ENCODE peak calls at places on chromosomes 13 and 19, in six cellular contexts. O is H9; N is Peyer's patch; T is tibial nerve; J is naive thymus-derived CD4-positive, alpha-beta T cell; M is Caco-2. Y is an unnamed sample. For H3K4me1, the result is how much of the 10 kb centered on the place peaks cover.

GRCh38 chr19:53768401-53768800 is 55.7 kb downstream of the NLRP12 start:
- DNase-seq in O (no peak), N (no peak), J (no peak), M (no peak), T (no peak), Y (no peak)

GRCh38 chr13:34308725-34309124 is 490.8 kb downstream of the RFC3 start:
- DNase-seq in J (no peak), N (no peak), O (no peak), T (no peak), M (no peak), Y (no peak)

GRCh38 chr19:44776402-44777096 is 1.1 kb upstream of the CBLC start:
- DNase-seq in T (no peak), J (no peak), N (peak), O (peak), M (peak), Y (no peak)

GRCh38 chr19:19662344-19662743 is 1.1 kb downstream of the ATP13A1 start:
- DNase-seq in M (no peak), O (no peak), J (no peak), T (no peak), N (peak), Y (no peak)

GRCh38 chr19:13881692-13882418 is 4.9 kb downstream of the NANOS3 start:
- DNase-seq in O (no peak), J (no peak), M (no peak), N (peak), T (no peak), Y (peak)

GRCh38 chr13:78595819-78596700 is 7.3 kb downstream of the POU4F1 start:
- DNase-seq in J (no peak), T (no peak), O (peak), N (no peak), M (no peak), Y (no peak)

GRCh38 chr13:43484432-43485225 is 302.1 kb downstream of the ENOX1 start:
- DNase-seq in M (no peak), J (no peak), T (peak), N (no peak), O (no peak), Y (no peak)

GRCh38 chr13:105597573-105597972 is 937.9 kb downstream of the EFNB2 start:
- DNase-seq in O (no peak), T (no peak), M (no peak), J (no peak), N (no peak), Y (no peak)

GRCh38 chr19:49877879-49878743 is 609 bp downstream of the TBC1D17 start:
- DNase-seq in J (peak), M (peak), O (peak), T (peak), N (peak), Y (peak)

GRCh38 chr19:3459322-3459881 is 20.9 kb downstream of the SMIM24 start:
- DNase-seq in O (peak), M (no peak), N (peak), T (peak), J (no peak), Y (no peak)

GRCh38 chr19:49315111-49315510 is 9.9 kb downstream of the SLC6A16 start:
- DNase-seq in M (no peak), J (no peak), O (no peak), N (no peak), T (no peak), Y (no peak)

GRCh38 chr19:15328312-15328711 is 4.0 kb downstream of the BRD4 start:
- DNase-seq in N (no peak), J (no peak), T (no peak), O (no peak), M (no peak), Y (no peak)
- H3K4me1 ChIP-seq in N (half or more), J (half or more), T (under half), O (under half), M (half or more), Y (half or more)

DNA sequence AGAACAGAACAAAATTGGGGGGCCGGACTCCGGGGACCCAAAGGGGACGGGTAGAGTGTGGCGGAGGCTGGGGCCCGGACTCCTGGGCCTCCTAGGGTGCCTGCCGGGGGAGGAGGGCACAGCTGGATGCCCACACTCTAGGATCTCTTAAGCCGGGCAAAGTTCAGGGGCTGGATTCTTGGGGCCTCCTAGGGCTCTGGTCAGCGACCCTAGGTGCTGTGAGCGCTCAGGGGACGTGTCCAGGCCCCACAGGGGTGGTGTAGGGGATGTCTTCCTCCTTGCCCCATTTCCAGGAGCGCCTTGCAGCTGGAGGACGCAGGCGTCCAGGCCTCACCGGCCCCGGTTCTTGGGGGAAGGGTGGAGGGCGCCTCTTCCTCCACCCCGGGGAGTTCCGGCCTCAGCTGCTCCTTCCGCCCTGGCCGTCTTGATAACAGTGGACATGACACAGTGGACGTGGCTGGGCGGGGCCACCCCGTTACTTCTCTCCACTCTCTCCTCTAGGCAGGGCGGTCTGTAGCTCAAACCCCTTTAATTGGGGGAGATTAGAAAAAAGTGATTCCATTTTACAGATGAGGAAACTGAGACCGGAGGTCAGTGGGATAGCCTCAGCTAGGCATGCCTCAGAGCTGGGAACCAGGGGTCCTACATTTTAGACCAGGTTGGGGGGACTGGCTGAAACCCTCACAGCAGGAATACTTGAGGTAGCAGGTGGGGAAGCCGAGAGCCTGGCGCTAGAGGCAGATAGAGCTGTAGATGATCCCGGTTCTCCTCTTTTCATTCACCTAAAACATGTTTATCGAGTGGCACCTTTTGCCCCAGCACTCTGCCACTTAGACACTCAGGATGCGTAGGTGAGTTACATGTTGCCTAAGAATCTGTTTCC is 705 bp downstream of the STXBP2 start:
- DNase-seq in T (no peak), M (peak), O (no peak), N (peak), J (no peak), Y (no peak)
- H3K4me1 ChIP-seq in T (under half), M (under half), O (under half), N (under half), J (under half), Y (under half)

DNA sequence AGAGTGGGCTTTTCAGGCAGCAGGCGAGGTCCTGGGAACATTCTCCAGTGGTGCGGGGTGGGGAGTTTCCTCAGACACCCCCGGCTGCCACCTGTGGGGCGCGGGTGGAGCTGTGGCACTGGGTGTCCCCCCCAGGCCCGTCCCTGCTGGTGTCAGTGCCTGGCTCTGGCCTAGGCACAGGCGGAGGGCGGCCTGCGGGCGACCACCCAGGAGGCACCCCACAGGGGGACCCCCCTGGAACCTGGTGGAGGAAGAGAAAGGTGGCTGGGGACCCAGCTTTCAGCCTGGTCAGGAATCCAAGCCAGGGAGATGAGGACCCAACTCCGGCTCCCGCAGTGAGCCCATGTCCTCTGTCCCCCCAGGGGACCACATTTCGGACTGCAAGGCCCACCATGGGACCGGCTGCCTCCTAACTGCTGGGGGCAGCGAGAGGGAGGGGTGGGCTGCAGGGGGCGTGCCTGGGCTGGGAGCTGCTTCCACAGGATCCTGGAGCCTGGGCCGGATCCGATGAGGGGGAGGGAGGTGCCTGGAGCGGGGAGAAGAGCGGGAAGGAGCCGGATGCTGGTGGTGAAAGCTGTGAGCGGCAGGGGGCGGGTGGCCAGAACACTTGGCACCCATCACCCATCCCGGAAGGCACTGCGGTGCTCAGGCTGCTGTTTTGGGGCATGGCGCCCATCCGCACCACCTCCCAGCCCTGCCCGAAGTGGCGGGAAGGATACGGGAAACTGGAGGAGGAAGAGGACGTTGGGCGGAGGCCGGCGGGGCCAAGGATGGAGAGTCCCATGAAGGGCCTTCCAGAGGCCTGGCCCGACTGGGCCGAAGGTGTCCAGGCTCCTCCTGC is 5.5 kb upstream of the CTXN1 start:
- DNase-seq in O (no peak), J (no peak), M (no peak), N (no peak), T (no peak), Y (no peak)
- H3K4me1 ChIP-seq in O (under half), J (under half), M (under half), N (under half), T (under half), Y (under half)

GRCh38 chr19:5953034-5953589 is 24.8 kb downstream of the RANBP3 start:
- DNase-seq in O (no peak), T (no peak), N (no peak), M (no peak), J (no peak), Y (no peak)
- H3K4me1 ChIP-seq in O (under half), T (under half), N (half or more), M (under half), J (under half), Y (half or more)

GRCh38 chr19:6721113-6721474 is 644 bp upstream of the C3 start:
- DNase-seq in J (no peak), O (no peak), T (no peak), N (no peak), M (no peak), Y (no peak)
- H3K4me1 ChIP-seq in J (under half), O (under half), T (under half), N (under half), M (under half), Y (under half)

GRCh38 chr13:100102042-100102441 is 13.1 kb downstream of the PCCA start:
- DNase-seq in M (no peak), J (no peak), N (no peak), O (no peak), T (no peak), Y (no peak)

GRCh38 chr13:100108913-100109507 is 20.1 kb downstream of the PCCA start:
- DNase-seq in J (no peak), T (no peak), O (no peak), M (no peak), N (no peak), Y (no peak)

GRCh38 chr13:100110269-100110668 is 21.4 kb downstream of the PCCA start:
- DNase-seq in T (no peak), J (no peak), O (no peak), M (no peak), N (no peak), Y (no peak)

GRCh38 chr13:100106005-100106404 is 17.1 kb downstream of the PCCA start:
- DNase-seq in M (no peak), O (no peak), N (no peak), T (no peak), J (no peak), Y (no peak)

DNA sequence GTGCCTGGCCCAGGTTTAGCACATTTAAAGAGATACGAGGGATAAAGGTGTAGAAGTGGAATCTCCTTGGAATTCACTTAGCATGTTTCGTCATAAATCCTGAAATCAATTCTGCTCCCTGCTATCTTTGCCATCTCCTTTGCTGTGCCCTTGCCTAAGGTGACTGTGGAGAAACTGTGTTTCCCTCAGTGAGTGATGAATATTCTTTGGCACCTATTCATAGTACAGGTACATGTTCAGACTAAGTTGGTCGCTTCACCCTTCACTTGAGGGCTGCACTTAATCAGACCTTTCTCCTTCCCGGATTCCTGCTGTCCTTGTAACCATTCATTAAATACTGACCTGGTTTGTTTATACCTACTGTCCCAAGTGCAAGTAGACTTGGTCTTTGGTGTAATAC is 17.8 kb downstream of the PCCA start:
- DNase-seq in M (no peak), T (no peak), N (no peak), J (no peak), O (no peak), Y (no peak)
- H3K4me1 ChIP-seq in M (under half), T (under half), N (under half), J (under half), O (under half), Y (under half)

DNA sequence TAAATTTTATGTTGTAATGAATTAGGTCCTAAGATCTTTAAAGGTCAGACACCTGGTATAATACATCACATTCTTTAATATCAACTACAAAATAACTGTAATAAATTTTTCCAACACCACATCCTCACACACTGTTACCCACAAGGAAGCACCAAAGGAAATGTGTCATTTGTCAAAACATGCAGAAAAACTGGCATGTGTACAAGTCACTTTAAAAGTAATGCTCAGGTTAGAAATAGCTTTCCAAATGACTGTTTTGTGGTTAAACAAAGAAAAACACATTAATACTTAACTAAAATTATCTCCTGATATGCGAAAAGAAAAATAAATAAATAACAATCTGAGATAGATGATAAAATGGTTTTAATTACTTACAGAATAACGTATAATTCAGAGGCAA is 74.7 kb downstream of the MZT1 start:
- DNase-seq in N (no peak), M (no peak), T (no peak), J (no peak), O (no peak), Y (no peak)
- H3K4me1 ChIP-seq in N (under half), M (under half), T (under half), J (under half), O (under half), Y (under half)

GRCh38 chr19:29961311-29961710 is 19.3 kb downstream of the URI1 start:
- DNase-seq in O (no peak), N (no peak), T (no peak), J (no peak), M (no peak), Y (no peak)

GRCh38 chr19:29965529-29965928 is 23.5 kb downstream of the URI1 start:
- DNase-seq in N (no peak), J (no peak), T (no peak), O (no peak), M (no peak), Y (no peak)

GRCh38 chr19:29963576-29963975 is 21.5 kb downstream of the URI1 start:
- DNase-seq in N (no peak), J (no peak), M (no peak), O (no peak), T (no peak), Y (no peak)

GRCh38 chr19:29964171-29964570 is 22.1 kb downstream of the URI1 start:
- DNase-seq in J (no peak), T (no peak), M (no peak), O (no peak), N (no peak), Y (no peak)

DNA sequence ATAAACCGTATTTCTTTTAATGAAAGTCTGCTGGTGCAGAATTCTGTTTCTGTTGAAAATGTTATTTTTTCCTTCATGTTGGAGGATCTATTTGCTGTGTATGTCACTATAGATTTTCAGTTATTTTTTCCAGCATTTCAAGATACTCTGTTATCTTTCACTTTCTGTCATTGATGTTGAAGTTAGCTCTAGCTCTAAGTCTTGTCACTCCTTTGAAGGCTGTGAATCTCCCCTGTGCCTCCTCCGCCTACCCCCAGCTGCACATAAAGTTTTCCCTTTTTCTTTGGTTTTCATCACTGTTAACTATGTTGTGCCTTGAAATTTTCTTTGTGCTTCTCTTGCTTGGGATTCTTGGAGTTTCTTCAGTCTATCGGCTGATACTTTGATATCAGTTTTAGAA is 20.7 kb downstream of the URI1 start:
- DNase-seq in O (no peak), N (no peak), T (no peak), J (no peak), M (no peak), Y (no peak)
- H3K4me1 ChIP-seq in O (under half), N (under half), T (under half), J (under half), M (under half), Y (under half)

Y was measured in effector memory CD4-positive, alpha-beta T cell.